ENCODE peak calls at places on chromosome 14, in ten cellular contexts. Z is HFFc6, J is ovary, T is DND-41, M is nephron progenitor cell, Y is GM12865, G is OCI-LY7, W is tibial nerve, B is sigmoid colon, N is mammary epithelial cell. F is an unnamed sample.

GRCh38 chr14:45249847-45250575 is 3.0 kb downstream of the MIS18BP1 start:
- DNase-seq in W (peak; percentile 44), J (no peak), Z (peak; percentile 16), N (no peak), B (peak; percentile 74), Y (peak; percentile 77), M (no peak), T (no peak), G (peak; percentile 45), F (no peak)

GRCh38 chr14:101854366-101854765 is 92.9 kb downstream of the PPP2R5C start:
- DNase-seq in W (no peak), B (no peak), J (no peak), M (no peak), Z (no peak), Y (no peak), N (peak; percentile 9), G (no peak), T (peak; percentile 38), F (no peak)

GRCh38 chr14:74239848-74240793 is 872 bp downstream of the VSX2 start:
- DNase-seq in W (no peak), Y (no peak), J (no peak), Z (no peak), G (no peak), T (no peak), N (no peak), M (peak; percentile 34), B (no peak), F (no peak)

GRCh38 chr14:24576766-24577165 is 716 bp upstream of the CTSG start:
- DNase-seq in T (no peak), M (no peak), J (no peak), W (no peak), G (no peak), N (no peak), Z (no peak), Y (no peak), B (no peak), F (no peak)

GRCh38 chr14:89221109-89221508 is 195.9 kb downstream of the FOXN3 start:
- DNase-seq in Z (peak; percentile 47), W (no peak), G (no peak), N (peak; percentile 5), T (no peak), J (no peak), Y (no peak), B (no peak), M (no peak), F (no peak)

GRCh38 chr14:34604990-34605389 is 25.0 kb downstream of the SNX6 start:
- DNase-seq in N (no peak), G (no peak), J (no peak), T (no peak), Y (no peak), B (no peak), Z (peak; percentile 41), M (no peak), W (no peak), F (no peak)

GRCh38 chr14:65299837-65300236 is 112.7 kb upstream of the FUT8 start:
- DNase-seq in B (no peak), T (no peak), Y (no peak), J (no peak), G (peak; percentile 43), N (no peak), W (no peak), M (no peak), Z (no peak), F (no peak)

GRCh38 chr14:54627718-54628345 is 60.9 kb downstream of the SAMD4A start:
- DNase-seq in M (peak; percentile 46), Y (peak; percentile 64), W (peak; percentile 55), J (peak; percentile 34), Z (peak; percentile 51), B (no peak), T (no peak), N (no peak), G (no peak), F (no peak)

GRCh38 chr14:58824796-58825195 is 187.0 kb downstream of the DACT1 start:
- DNase-seq in G (no peak), W (no peak), Z (no peak), N (no peak), M (no peak), T (no peak), Y (no peak), J (no peak), B (no peak), F (no peak)

GRCh38 chr14:88554458-88555286 is at the start of gene PTPN21:
- DNase-seq in T (no peak), J (peak; percentile 85), G (no peak), Z (peak; percentile 51), N (peak; percentile 78), W (peak; percentile 57), B (peak; percentile 88), Y (no peak), M (peak; percentile 87), F (peak; percentile 83)

GRCh38 chr14:36948157-36948859 is 224.1 kb downstream of the SLC25A21 start:
- DNase-seq in Y (no peak), Z (no peak), B (no peak), G (no peak), W (no peak), J (no peak), M (no peak), T (no peak), N (no peak), F (no peak)

GRCh38 chr14:65042731-65043372 is 56.2 kb downstream of the FNTB start:
- DNase-seq in G (no peak), B (no peak), N (no peak), Y (peak; percentile 51), W (no peak), T (no peak), J (no peak), Z (no peak), M (no peak), F (no peak)

GRCh38 chr14:101010293-101010692 is 106.8 kb upstream of the RTL1 start:
- DNase-seq in T (no peak), Z (no peak), J (no peak), G (no peak), W (peak; percentile 1), N (no peak), M (no peak), Y (no peak), B (no peak), F (no peak)

GRCh38 chr14:60944206-60944605 is 36.7 kb downstream of the TRMT5 start:
- DNase-seq in N (no peak), Y (no peak), Z (no peak), J (no peak), G (no peak), M (no peak), T (no peak), B (no peak), W (no peak), F (no peak)

GRCh38 chr14:68574906-68575305 is 218.0 kb downstream of the ZFP36L1 start:
- DNase-seq in J (no peak), N (no peak), W (no peak), Y (no peak), M (no peak), G (no peak), T (no peak), B (no peak), Z (peak; percentile 52), F (no peak)

GRCh38 chr14:26719514-26719913 is 121.7 kb upstream of the NOVA1 start:
- DNase-seq in Z (no peak), B (no peak), W (no peak), M (no peak), Y (no peak), T (no peak), N (no peak), G (no peak), J (no peak), F (no peak)

GRCh38 chr14:104158827-104159798 is 20.7 kb downstream of the KIF26A start:
- DNase-seq in G (no peak), T (no peak), J (peak; percentile 83), N (no peak), Z (no peak), W (no peak), B (no peak), M (no peak), Y (no peak), F (no peak)

GRCh38 chr14:20662968-20663731 is 21.2 kb upstream of the RNASE4 start:
- DNase-seq in G (peak; percentile 59), T (peak; percentile 28), J (peak; percentile 74), Z (peak; percentile 88), B (peak; percentile 73), N (peak; percentile 89), M (peak; percentile 67), Y (peak; percentile 95), W (peak; percentile 39), F (peak; percentile 51)

GRCh38 chr14:76267322-76268012 is 108.5 kb upstream of the ESRRB start:
- DNase-seq in G (no peak), T (no peak), N (no peak), W (peak; percentile 53), Z (no peak), Y (no peak), M (peak; percentile 50), B (peak; percentile 69), J (peak; percentile 70), F (peak; percentile 47)
- TF ChIP-seq CTCF in G (no peak), T (no peak), N (peak; percentile 22), W (no peak), Z (peak; percentile 34), Y (no peak), M (no peak), B (no peak), J (no peak), F (no peak)

GRCh38 chr14:31270196-31270772 is 62.7 kb upstream of the HECTD1 start:
- DNase-seq in Z (no peak), N (no peak), J (no peak), Y (peak; percentile 66), M (no peak), B (no peak), W (no peak), G (peak; percentile 37), T (peak; percentile 7), F (no peak)
- TF ChIP-seq CTCF in Z (peak; percentile 71), N (peak; percentile 66), J (no peak), Y (peak; percentile 57), M (no peak), B (no peak), W (no peak), G (peak; percentile 54), T (peak; percentile 32), F (no peak)

GRCh38 chr14:97177016-97177415 is 379.8 kb downstream of the VRK1 start:
- DNase-seq in N (peak; percentile 9), G (peak; percentile 21), J (no peak), Y (peak; percentile 81), T (peak; percentile 48), B (no peak), Z (no peak), W (no peak), M (no peak), F (no peak)
- TF ChIP-seq CTCF in N (peak; percentile 24), G (peak; percentile 53), J (no peak), Y (peak; percentile 45), T (peak; percentile 47), B (no peak), Z (peak; percentile 55), W (no peak), M (no peak), F (no peak)

DNA sequence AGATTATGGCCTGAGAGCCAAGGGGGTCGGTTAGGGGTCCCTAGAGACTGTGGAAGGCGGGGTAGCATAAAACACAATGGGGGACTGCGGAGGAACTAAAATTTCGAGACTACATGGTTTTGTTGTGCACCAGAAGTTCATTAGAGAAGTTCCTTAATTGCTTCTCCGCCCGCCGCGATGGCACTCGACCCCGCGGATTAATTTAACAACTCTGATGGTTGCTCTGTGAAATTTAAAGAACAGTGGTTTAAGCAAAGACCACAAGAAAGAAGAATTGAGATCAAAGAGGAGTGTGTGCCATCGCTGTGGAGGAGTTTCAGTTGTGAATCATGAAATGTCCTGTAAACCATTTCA is 1.4 kb upstream of the CCDC88C start:
- DNase-seq in M (no peak), T (no peak), Y (no peak), W (no peak), Z (no peak), G (no peak), J (no peak), B (no peak), N (no peak), F (no peak)
- TF ChIP-seq CTCF in M (peak; percentile 14), T (no peak), Y (no peak), W (no peak), Z (peak; percentile 76), G (peak; percentile 10), J (no peak), B (no peak), N (no peak), F (peak; percentile 56)

F was measured in glutamatergic neuron.